ENCODE peak calls at places on chromosomes 4 and X, in six cellular contexts. K is NCI-H1694; S is T1000; I is heart right ventricle; R is NCI-H1417; E is CD4-positive, alpha-beta T cell. F is an unnamed sample.

GRCh38 chr4:16418814-16419213 is 192.5 kb upstream of the TAPT1 start:
- DNase-seq in E (no peak), I (no peak), R (no peak), K (no peak), S (peak), F (no peak)

GRCh38 chr4:101252721-101253120 is 94.6 kb downstream of the PPP3CA start:
- DNase-seq in K (no peak), R (no peak), S (no peak), E (no peak), I (no peak), F (no peak)

GRCh38 chr4:94551616-94552564 is 100.1 kb downstream of the PDLIM5 start:
- DNase-seq in K (no peak), R (no peak), S (no peak), I (no peak), E (no peak), F (no peak)

GRCh38 chrX:78455901-78456300 is 128.5 kb upstream of the CYSLTR1 start:
- DNase-seq in R (no peak), K (no peak), S (no peak), E (no peak), I (no peak), F (no peak)

GRCh38 chr4:53941331-53941730 is 123.1 kb downstream of the CHIC2 start:
- DNase-seq in I (no peak), E (no peak), K (no peak), R (no peak), S (no peak), F (no peak)

GRCh38 chrX:128929281-128930057 is 593.8 kb downstream of the SMARCA1 start:
- DNase-seq in R (no peak), I (no peak), S (no peak), K (no peak), E (no peak), F (no peak)

GRCh38 chrX:72128881-72129280 is 2.8 kb downstream of the RTL5 start:
- DNase-seq in I (no peak), S (no peak), K (no peak), E (peak), R (peak), F (peak)

GRCh38 chrX:3576886-3577516 is 136.4 kb downstream of the PRKX start:
- DNase-seq in K (peak), I (no peak), E (no peak), R (no peak), S (no peak), F (no peak)

GRCh38 chrX:115679460-115679859 is 118.5 kb downstream of the PLS3 start:
- DNase-seq in R (peak), I (no peak), K (peak), S (no peak), E (no peak), F (no peak)

GRCh38 chr4:55029838-55030503 is 95.4 kb downstream of the KDR start:
- DNase-seq in R (no peak), E (no peak), S (no peak), I (no peak), K (no peak), F (no peak)

GRCh38 chr4:151276787-151277557 is at the start of gene PRSS48:
- DNase-seq in I (peak), K (no peak), S (no peak), E (peak), R (peak), F (peak)

GRCh38 chr4:18366762-18367358 is 345.3 kb upstream of the LCORL start:
- DNase-seq in R (no peak), S (no peak), K (peak), E (no peak), I (no peak), F (peak)

GRCh38 chr4:168384437-168385141 is 66.0 kb upstream of the DDX60 start:
- DNase-seq in R (no peak), K (no peak), E (no peak), I (no peak), S (no peak), F (no peak)

GRCh38 chrX:153969904-153970397 is 1.7 kb downstream of the HCFC1 start:
- DNase-seq in E (no peak), S (no peak), R (peak), K (no peak), I (no peak), F (no peak)

GRCh38 chr4:161642708-161643107 is 521.1 kb downstream of the FSTL5 start:
- DNase-seq in I (no peak), K (no peak), R (no peak), S (no peak), E (no peak), F (no peak)

GRCh38 chrX:111886678-111887077 is 10.7 kb downstream of the TRPC5OS start:
- DNase-seq in I (no peak), K (no peak), R (no peak), S (no peak), E (no peak), F (no peak)

GRCh38 chr4:26074672-26075071 is 160.7 kb downstream of the SMIM20 start:
- DNase-seq in E (peak), S (no peak), I (no peak), K (no peak), R (no peak), F (no peak)

GRCh38 chr4:36399762-36400353 is 118.4 kb downstream of the DTHD1 start:
- DNase-seq in R (peak), E (peak), I (no peak), K (no peak), S (no peak), F (no peak)

GRCh38 chr4:153488719-153489384 is 22.7 kb downstream of the TMEM131L start:
- DNase-seq in R (no peak), E (no peak), K (no peak), S (no peak), I (peak), F (peak)

GRCh38 chrX:45980726-45981125 is 564.5 kb downstream of the ZNF674 start:
- DNase-seq in R (no peak), I (no peak), K (no peak), E (no peak), S (no peak), F (no peak)

GRCh38 chr4:788636-789297 is 37.2 kb downstream of the CPLX1 start:
- DNase-seq in I (no peak), K (no peak), E (no peak), R (no peak), S (no peak), F (peak)

GRCh38 chr4:74635074-74635473 is 159.2 kb downstream of the BTC start:
- DNase-seq in K (no peak), R (no peak), E (no peak), I (no peak), S (no peak), F (no peak)

GRCh38 chrX:3393581-3394111 is 47.2 kb upstream of the MXRA5 start:
- DNase-seq in S (no peak), I (no peak), R (no peak), K (no peak), E (no peak), F (peak)

GRCh38 chrX:41923925-41924693 is 755 bp upstream of the CASK start:
- DNase-seq in S (no peak), I (no peak), R (peak), K (peak), E (peak), F (peak)

GRCh38 chrX:149469406-149469805 is 35.7 kb downstream of the IDS start:
- DNase-seq in I (no peak), R (peak), S (no peak), E (no peak), K (no peak), F (no peak)

GRCh38 chr4:1170805-1171305 is 1.5 kb downstream of the SPON2 start:
- DNase-seq in K (no peak), S (no peak), E (no peak), I (no peak), R (no peak), F (no peak)

GRCh38 chr4:185210102-185210981 is 944 bp downstream of the SNX25 start:
- DNase-seq in I (peak), R (peak), E (peak), S (no peak), K (no peak), F (peak)

GRCh38 chr4:163484906-163485305 is 9.6 kb upstream of the TMA16 start:
- DNase-seq in K (peak), E (peak), S (no peak), I (no peak), R (peak), F (peak)

GRCh38 chr4:69591374-69591773 is 48.1 kb downstream of the UGT2A2 start:
- DNase-seq in S (no peak), E (no peak), I (no peak), R (no peak), K (no peak), F (no peak)

GRCh38 chr4:78667764-78668163 is 108.4 kb upstream of the BMP2K start:
- DNase-seq in K (no peak), I (no peak), E (no peak), S (no peak), R (no peak), F (no peak)

F was measured in islet precursor cell.